ENCODE peak calls at places on chromosomes 2 and 18, in ten cellular contexts. P is KG1; M is activated naive CD8-positive, alpha-beta T cell treated with anti-CD3 and anti-CD28 coated beads, Interleukin-2, amount 10 ng/mL, durations not matched to agents 7 days and 5 days; I is activated CD8-positive, alpha-beta memory T cell treated with anti-CD3 and anti-CD28 coated beads, Interleukin-2, amount 50 U/mL, for 48 hours; R is HT-29; J is CD8-positive, alpha-beta memory T cell; U is foreskin melanocyte; L is left cardiac atrium; T is activated gamma-delta T cell; F is CD4-positive, alpha-beta T cell. B is an unnamed sample.

GRCh38 chr2:227503433-227504406 is 31.8 kb downstream of the AGFG1 start:
- DNase-seq in J (no peak), T (no peak), M (no peak), F (no peak), I (no peak), U (no peak), R (peak), L (peak), P (no peak), B (peak)

GRCh38 chr18:75244336-75244735 is 33.7 kb downstream of the TSHZ1 start:
- DNase-seq in U (no peak), I (no peak), M (no peak), J (no peak), T (no peak), F (peak), P (no peak), R (peak), L (no peak), B (peak)

GRCh38 chr2:143975216-143975615 is 544.7 kb downstream of the ZEB2 start:
- DNase-seq in T (no peak), I (no peak), M (no peak), F (no peak), P (no peak), U (peak), J (no peak), L (no peak), R (no peak), B (peak)

GRCh38 chr2:107529146-107529545 is 297.5 kb upstream of the RGPD4 start:
- DNase-seq in J (no peak), P (no peak), M (no peak), T (no peak), L (no peak), F (no peak), I (no peak), R (peak), U (no peak), B (peak)

GRCh38 chr2:209787416-209787815 is 15.8 kb downstream of the UNC80 start:
- DNase-seq in F (no peak), L (no peak), I (no peak), R (no peak), J (no peak), U (no peak), M (no peak), P (no peak), T (no peak), B (no peak)

GRCh38 chr2:197786010-197786877 is 1.1 kb upstream of the BOLL start:
- DNase-seq in P (no peak), J (peak), F (peak), I (peak), R (no peak), M (peak), U (no peak), L (no peak), T (peak), B (no peak)

GRCh38 chr18:37709740-37710139 is 144.1 kb upstream of the CELF4 start:
- DNase-seq in U (no peak), J (no peak), M (no peak), L (no peak), I (no peak), T (no peak), P (no peak), F (no peak), R (no peak), B (no peak)

GRCh38 chr2:31414601-31415241 is at the start of gene XDH:
- DNase-seq in J (no peak), M (no peak), L (no peak), U (no peak), R (peak), I (no peak), T (no peak), F (no peak), P (no peak), B (no peak)

GRCh38 chr2:7697052-7697451 is 779.8 kb downstream of the RNF144A start:
- DNase-seq in F (no peak), R (no peak), I (no peak), L (no peak), J (no peak), M (no peak), U (no peak), T (no peak), P (no peak), B (peak)

GRCh38 chr2:215745316-215745715 is 268.0 kb downstream of the MREG start:
- DNase-seq in T (no peak), I (no peak), L (no peak), U (no peak), R (no peak), M (no peak), J (no peak), P (no peak), F (no peak), B (no peak)

GRCh38 chr2:55051026-55051866 is 995 bp upstream of the RTN4 start:
- DNase-seq in U (peak), T (no peak), J (peak), P (no peak), R (peak), I (peak), L (peak), F (no peak), M (no peak), B (peak)

GRCh38 chr2:83323055-83323454 is 1136.0 kb downstream of the SUCLG1 start:
- DNase-seq in L (no peak), U (no peak), J (no peak), F (no peak), T (no peak), R (no peak), I (no peak), P (no peak), M (no peak), B (peak)

GRCh38 chr2:36406296-36406695 is 50.7 kb downstream of the CRIM1 start:
- DNase-seq in F (no peak), P (no peak), J (no peak), L (no peak), U (no peak), R (no peak), I (no peak), M (no peak), T (no peak), B (no peak)

GRCh38 chr2:102367331-102367971 is 11.9 kb downstream of the IL18R1 start:
- DNase-seq in J (peak), U (no peak), P (no peak), F (no peak), I (no peak), T (no peak), L (no peak), M (no peak), R (no peak), B (no peak)

GRCh38 chr2:101196220-101196661 is 45.1 kb upstream of the TBC1D8 start:
- DNase-seq in L (no peak), I (no peak), J (no peak), R (no peak), T (no peak), U (no peak), F (no peak), M (no peak), P (no peak), B (no peak)

GRCh38 chr2:210558708-210559107 is 2.3 kb downstream of the CPS1 start:
- DNase-seq in L (no peak), P (no peak), R (no peak), F (no peak), T (no peak), I (no peak), M (no peak), U (peak), J (no peak), B (peak)

GRCh38 chr2:73718851-73719621 is 18.1 kb downstream of the TPRKB start:
- DNase-seq in F (no peak), M (no peak), R (no peak), T (no peak), P (no peak), U (no peak), L (no peak), J (no peak), I (no peak), B (no peak)

GRCh38 chr2:190283783-190284182 is 35.8 kb downstream of the HIBCH start:
- DNase-seq in L (no peak), U (no peak), R (no peak), I (no peak), J (no peak), P (no peak), T (no peak), M (no peak), F (no peak), B (no peak)

GRCh38 chr2:65177754-65178442 is 48.0 kb upstream of the RAB1A start:
- DNase-seq in R (no peak), F (no peak), I (no peak), M (no peak), U (no peak), P (no peak), T (no peak), L (no peak), J (no peak), B (no peak)

GRCh38 chr2:26080356-26080755 is 46.5 kb downstream of the RAB10 start:
- DNase-seq in R (no peak), F (no peak), P (no peak), J (no peak), U (no peak), M (no peak), I (no peak), T (no peak), L (no peak), B (no peak)

GRCh38 chr2:151730242-151730975 is 3.9 kb downstream of the NEB start:
- DNase-seq in R (no peak), T (no peak), I (no peak), L (no peak), U (peak), J (no peak), P (no peak), M (no peak), F (no peak), B (no peak)

GRCh38 chr18:59697236-59697932 is at the start of gene CCBE1:
- DNase-seq in U (peak), L (peak), I (peak), J (no peak), F (no peak), R (no peak), P (no peak), T (no peak), M (peak), B (peak)

GRCh38 chr2:32355976-32356734 is 668 bp upstream of the BIRC6 start:
- DNase-seq in T (no peak), I (no peak), R (no peak), J (no peak), M (no peak), L (no peak), U (no peak), P (no peak), F (no peak), B (no peak)

GRCh38 chr2:147092266-147092665 is 752.6 kb upstream of the ACVR2A start:
- DNase-seq in T (no peak), L (no peak), U (no peak), J (no peak), M (no peak), P (no peak), F (no peak), I (no peak), R (no peak), B (no peak)

GRCh38 chr2:28610583-28611201 is 114.8 kb downstream of the PLB1 start:
- DNase-seq in P (no peak), F (no peak), R (peak), J (no peak), I (peak), L (peak), U (peak), T (no peak), M (no peak), B (peak)

GRCh38 chr2:16069933-16070647 is 129.7 kb downstream of the MYCN start:
- DNase-seq in I (no peak), J (no peak), R (no peak), F (no peak), M (no peak), L (no peak), T (no peak), P (no peak), U (peak), B (peak)

GRCh38 chr2:233758849-233759248 is 1.2 kb upstream of the UGT1A1 start:
- DNase-seq in L (no peak), T (no peak), R (no peak), J (no peak), F (no peak), P (no peak), M (no peak), U (no peak), I (no peak), B (no peak)

GRCh38 chr2:174745142-174745541 is 19.1 kb downstream of the CHRNA1 start:
- DNase-seq in M (no peak), J (no peak), F (no peak), U (no peak), T (no peak), I (no peak), R (no peak), P (no peak), L (no peak), B (no peak)

GRCh38 chr2:112182581-112183034 is 44.4 kb downstream of the FBLN7 start:
- DNase-seq in J (no peak), I (no peak), L (no peak), P (no peak), M (no peak), T (no peak), R (no peak), F (peak), U (no peak), B (no peak)

GRCh38 chr2:234269769-234270204 is 219.3 kb downstream of the SPP2 start:
- DNase-seq in U (no peak), T (no peak), I (no peak), F (no peak), M (no peak), J (no peak), R (no peak), P (no peak), L (no peak), B (peak)